ENCODE peak calls at places on chromosomes 3 and 15, in six cellular contexts. One of them, this sample, is unnamed.

GRCh38 chr3:144129536-144130214 is 158.1 kb downstream of the DIPK2A start:
- DNase-seq in NCI-H69: peak; percentile 64
- DNase-seq in WERI-Rb-1: peak; percentile 68
- DNase-seq in uterus: no peak
- DNase-seq in D341Med: no peak
- DNase-seq in posterior cingulate gyrus: no peak
- DNase-seq in this sample: no peak

GRCh38 chr15:28191832-28192231 is 92.7 kb upstream of the OCA2 start:
- DNase-seq in NCI-H69: no peak
- DNase-seq in WERI-Rb-1: peak; percentile 46
- DNase-seq in uterus: peak; percentile 18
- DNase-seq in D341Med: peak; percentile 45
- DNase-seq in posterior cingulate gyrus: peak; percentile 72
- DNase-seq in this sample: peak; percentile 14

GRCh38 chr3:23944007-23944760 is 902 bp upstream of the NR1D2 start:
- DNase-seq in NCI-H69: no peak
- DNase-seq in WERI-Rb-1: no peak
- DNase-seq in uterus: no peak
- DNase-seq in D341Med: no peak
- DNase-seq in posterior cingulate gyrus: no peak
- DNase-seq in this sample: no peak

GRCh38 chr3:45510519-45510918 is 84.0 kb upstream of the LIMD1 start:
- DNase-seq in NCI-H69: no peak
- DNase-seq in WERI-Rb-1: no peak
- DNase-seq in uterus: no peak
- DNase-seq in D341Med: no peak
- DNase-seq in posterior cingulate gyrus: no peak
- DNase-seq in this sample: no peak

GRCh38 chr3:143847787-143848631 is at the start of gene SLC9A9:
- DNase-seq in NCI-H69: peak; percentile 25
- DNase-seq in WERI-Rb-1: no peak
- DNase-seq in uterus: peak; percentile 16
- DNase-seq in D341Med: no peak
- DNase-seq in posterior cingulate gyrus: peak; percentile 48
- DNase-seq in this sample: no peak

GRCh38 chr3:154954750-154955149 is 125.4 kb upstream of the MME start:
- DNase-seq in NCI-H69: peak; percentile 1
- DNase-seq in WERI-Rb-1: no peak
- DNase-seq in uterus: no peak
- DNase-seq in D341Med: peak; percentile 24
- DNase-seq in posterior cingulate gyrus: no peak
- DNase-seq in this sample: no peak

GRCh38 chr15:73959012-73959581 is 32.8 kb downstream of the LOXL1 start:
- DNase-seq in NCI-H69: peak; percentile 48
- DNase-seq in WERI-Rb-1: no peak
- DNase-seq in uterus: no peak
- DNase-seq in D341Med: no peak
- DNase-seq in posterior cingulate gyrus: no peak
- DNase-seq in this sample: no peak

GRCh38 chr3:127680146-127680661 is 7.5 kb downstream of the ABTB1 start:
- DNase-seq in NCI-H69: no peak
- DNase-seq in WERI-Rb-1: peak; percentile 4
- DNase-seq in uterus: peak; percentile 12
- DNase-seq in D341Med: no peak
- DNase-seq in posterior cingulate gyrus: no peak
- DNase-seq in this sample: no peak

GRCh38 chr3:174955513-174956001 is 96.4 kb downstream of the NAALADL2 start:
- DNase-seq in NCI-H69: peak; percentile 53
- DNase-seq in WERI-Rb-1: no peak
- DNase-seq in uterus: no peak
- DNase-seq in D341Med: no peak
- DNase-seq in posterior cingulate gyrus: no peak
- DNase-seq in this sample: no peak

GRCh38 chr3:147945968-147946519 is 536.9 kb downstream of the ZIC1 start:
- DNase-seq in NCI-H69: peak; percentile 18
- DNase-seq in WERI-Rb-1: no peak
- DNase-seq in uterus: peak; percentile 17
- DNase-seq in D341Med: peak; percentile 61
- DNase-seq in posterior cingulate gyrus: no peak
- DNase-seq in this sample: peak; percentile 51

GRCh38 chr3:134955874-134956273 is 160.8 kb downstream of the EPHB1 start:
- DNase-seq in NCI-H69: no peak
- DNase-seq in WERI-Rb-1: no peak
- DNase-seq in uterus: no peak
- DNase-seq in D341Med: no peak
- DNase-seq in posterior cingulate gyrus: no peak
- DNase-seq in this sample: no peak

GRCh38 chr15:99118801-99119546 is 14.1 kb downstream of the SYNM start:
- DNase-seq in NCI-H69: no peak
- DNase-seq in WERI-Rb-1: no peak
- DNase-seq in uterus: no peak
- DNase-seq in D341Med: no peak
- DNase-seq in posterior cingulate gyrus: no peak
- DNase-seq in this sample: no peak

GRCh38 chr3:124860599-124860998 is 26.6 kb downstream of the ITGB5 start:
- DNase-seq in NCI-H69: no peak
- DNase-seq in WERI-Rb-1: no peak
- DNase-seq in uterus: peak; percentile 74
- DNase-seq in D341Med: no peak
- DNase-seq in posterior cingulate gyrus: no peak
- DNase-seq in this sample: no peak

GRCh38 chr15:35519536-35520149 is 26.3 kb downstream of the DPH6 start:
- DNase-seq in NCI-H69: peak; percentile 84
- DNase-seq in WERI-Rb-1: no peak
- DNase-seq in uterus: no peak
- DNase-seq in D341Med: no peak
- DNase-seq in posterior cingulate gyrus: no peak
- DNase-seq in this sample: no peak

GRCh38 chr3:129890125-129890524 is 3.4 kb downstream of the TMCC1 start:
- DNase-seq in NCI-H69: peak; percentile 10
- DNase-seq in WERI-Rb-1: no peak
- DNase-seq in uterus: no peak
- DNase-seq in D341Med: no peak
- DNase-seq in posterior cingulate gyrus: no peak
- DNase-seq in this sample: no peak

GRCh38 chr3:151276038-151277027 is 2.0 kb downstream of the P2RY14 start:
- DNase-seq in NCI-H69: peak; percentile 62
- DNase-seq in WERI-Rb-1: no peak
- DNase-seq in uterus: no peak
- DNase-seq in D341Med: no peak
- DNase-seq in posterior cingulate gyrus: no peak
- DNase-seq in this sample: no peak

GRCh38 chr3:100041328-100041749 is 73.0 kb downstream of the FILIP1L start:
- DNase-seq in NCI-H69: peak; percentile 52
- DNase-seq in WERI-Rb-1: no peak
- DNase-seq in uterus: no peak
- DNase-seq in D341Med: no peak
- DNase-seq in posterior cingulate gyrus: no peak
- DNase-seq in this sample: no peak

GRCh38 chr3:192847918-192848317 is 69.7 kb downstream of the MB21D2 start:
- DNase-seq in NCI-H69: no peak
- DNase-seq in WERI-Rb-1: no peak
- DNase-seq in uterus: no peak
- DNase-seq in D341Med: no peak
- DNase-seq in posterior cingulate gyrus: no peak
- DNase-seq in this sample: no peak

GRCh38 chr3:52281980-52282801 is 3.7 kb upstream of the WDR82 start:
- DNase-seq in NCI-H69: no peak
- DNase-seq in WERI-Rb-1: no peak
- DNase-seq in uterus: no peak
- DNase-seq in D341Med: no peak
- DNase-seq in posterior cingulate gyrus: no peak
- DNase-seq in this sample: no peak

GRCh38 chr3:141575879-141576743 is 89.3 kb downstream of the RASA2 start:
- DNase-seq in NCI-H69: peak; percentile 10
- DNase-seq in WERI-Rb-1: no peak
- DNase-seq in uterus: no peak
- DNase-seq in D341Med: peak; percentile 25
- DNase-seq in posterior cingulate gyrus: no peak
- DNase-seq in this sample: no peak

GRCh38 chr15:29838352-29839010 is 16.2 kb upstream of the TJP1 start:
- DNase-seq in NCI-H69: no peak
- DNase-seq in WERI-Rb-1: no peak
- DNase-seq in uterus: no peak
- DNase-seq in D341Med: no peak
- DNase-seq in posterior cingulate gyrus: no peak
- DNase-seq in this sample: no peak

GRCh38 chr3:3086239-3086638 is 23.9 kb downstream of the IL5RA start:
- DNase-seq in NCI-H69: no peak
- DNase-seq in WERI-Rb-1: no peak
- DNase-seq in uterus: no peak
- DNase-seq in D341Med: no peak
- DNase-seq in posterior cingulate gyrus: no peak
- DNase-seq in this sample: no peak

GRCh38 chr15:101137312-101137940 is 114.4 kb downstream of the CHSY1 start:
- DNase-seq in NCI-H69: no peak
- DNase-seq in WERI-Rb-1: no peak
- DNase-seq in uterus: no peak
- DNase-seq in D341Med: no peak
- DNase-seq in posterior cingulate gyrus: peak; percentile 20
- DNase-seq in this sample: no peak

GRCh38 chr3:98744283-98744682 is 18.9 kb upstream of the ST3GAL6 start:
- DNase-seq in NCI-H69: no peak
- DNase-seq in WERI-Rb-1: no peak
- DNase-seq in uterus: no peak
- DNase-seq in D341Med: no peak
- DNase-seq in posterior cingulate gyrus: no peak
- DNase-seq in this sample: no peak

GRCh38 chr3:81048058-81048665 is 713.3 kb downstream of the GBE1 start:
- DNase-seq in NCI-H69: peak; percentile 11
- DNase-seq in WERI-Rb-1: no peak
- DNase-seq in uterus: no peak
- DNase-seq in D341Med: no peak
- DNase-seq in posterior cingulate gyrus: no peak
- DNase-seq in this sample: no peak

GRCh38 chr3:64088408-64089136 is 65.3 kb upstream of the PSMD6 start:
- DNase-seq in NCI-H69: peak; percentile 91
- DNase-seq in WERI-Rb-1: no peak
- DNase-seq in uterus: no peak
- DNase-seq in D341Med: no peak
- DNase-seq in posterior cingulate gyrus: no peak
- DNase-seq in this sample: no peak

GRCh38 chr15:67834593-67835348 is 5.1 kb downstream of the RNU6-1 start:
- DNase-seq in NCI-H69: peak; percentile 33
- DNase-seq in WERI-Rb-1: no peak
- DNase-seq in uterus: no peak
- DNase-seq in D341Med: no peak
- DNase-seq in posterior cingulate gyrus: no peak
- DNase-seq in this sample: no peak

GRCh38 chr3:82641701-82642100 is 880.3 kb upstream of the GBE1 start:
- DNase-seq in NCI-H69: no peak
- DNase-seq in WERI-Rb-1: no peak
- DNase-seq in uterus: no peak
- DNase-seq in D341Med: no peak
- DNase-seq in posterior cingulate gyrus: no peak
- DNase-seq in this sample: no peak

GRCh38 chr3:8283180-8283579 is 218.4 kb upstream of the LMCD1 start:
- DNase-seq in NCI-H69: no peak
- DNase-seq in WERI-Rb-1: no peak
- DNase-seq in uterus: no peak
- DNase-seq in D341Med: no peak
- DNase-seq in posterior cingulate gyrus: no peak
- DNase-seq in this sample: no peak

GRCh38 chr3:81622395-81622794 is 139.1 kb downstream of the GBE1 start:
- DNase-seq in NCI-H69: no peak
- DNase-seq in WERI-Rb-1: no peak
- DNase-seq in uterus: no peak
- DNase-seq in D341Med: no peak
- DNase-seq in posterior cingulate gyrus: no peak
- DNase-seq in this sample: no peak